ENCODE peak calls at places on chromosomes 13 and 19, in four cellular contexts. W, I, A and V are unnamed samples. For H3K4me1, the result is how much of the 10 kb centered on the place peaks cover.

GRCh38 chr13:44912617-44913016 is 76.7 kb downstream of the NUFIP1 start:
- DNase-seq in W (no peak), I (no peak), A (no peak), V (no peak)

GRCh38 chr13:48476215-48476614 is 56.7 kb downstream of the RCBTB2 start:
- DNase-seq in W (no peak), I (no peak), A (no peak), V (no peak)

GRCh38 chr13:95723428-95723827 is 46.5 kb downstream of the DNAJC3 start:
- DNase-seq in W (no peak), I (no peak), A (no peak), V (no peak)

GRCh38 chr13:45882626-45883025 is 31.1 kb upstream of the SIAH3 start:
- DNase-seq in W (no peak), I (peak), A (no peak), V (no peak)

GRCh38 chr19:47227347-47228167 is 3.4 kb downstream of the BBC3 start:
- DNase-seq in W (peak), I (peak), A (peak), V (peak)

GRCh38 chr19:5397804-5398692 is 57.2 kb upstream of the ZNRF4 start:
- DNase-seq in W (peak), I (peak), A (no peak), V (no peak)

GRCh38 chr13:102978168-102978567 is 88.0 kb downstream of the SLC10A2 start:
- DNase-seq in W (no peak), I (no peak), A (no peak), V (no peak)

GRCh38 chr19:53824134-53824611 is at the start of gene NLRP12:
- DNase-seq in W (no peak), I (no peak), A (no peak), V (peak)

GRCh38 chr13:97889803-97890202 is 63.7 kb upstream of the IPO5 start:
- DNase-seq in W (no peak), I (no peak), A (no peak), V (no peak)

GRCh38 chr19:30173593-30174356 is 198.4 kb upstream of the ZNF536 start:
- DNase-seq in W (no peak), I (no peak), A (no peak), V (no peak)

GRCh38 chr19:12940897-12941296 is 2.5 kb downstream of the CALR start:
- DNase-seq in W (no peak), I (no peak), A (no peak), V (no peak)
- TF ChIP-seq POLR2A in W (no peak), I (peak), A (no peak), V (no peak)

GRCh38 chr13:65468628-65469027 is 1761.5 kb downstream of the PCDH9 start:
- DNase-seq in W (no peak), I (no peak), A (no peak), V (no peak)

GRCh38 chr13:65473199-65473598 is 1756.9 kb downstream of the PCDH9 start:
- DNase-seq in W (no peak), I (no peak), A (no peak), V (no peak)

GRCh38 chr13:65470781-65471180 is 1759.4 kb downstream of the PCDH9 start:
- DNase-seq in W (no peak), I (no peak), A (no peak), V (no peak)

GRCh38 chr13:65472336-65472735 is 1757.8 kb downstream of the PCDH9 start:
- DNase-seq in W (no peak), I (no peak), A (no peak), V (no peak)
- TF ChIP-seq POLR2AphosphoS5 in W (no peak), I (no peak), A (no peak), V (no peak)

DNA sequence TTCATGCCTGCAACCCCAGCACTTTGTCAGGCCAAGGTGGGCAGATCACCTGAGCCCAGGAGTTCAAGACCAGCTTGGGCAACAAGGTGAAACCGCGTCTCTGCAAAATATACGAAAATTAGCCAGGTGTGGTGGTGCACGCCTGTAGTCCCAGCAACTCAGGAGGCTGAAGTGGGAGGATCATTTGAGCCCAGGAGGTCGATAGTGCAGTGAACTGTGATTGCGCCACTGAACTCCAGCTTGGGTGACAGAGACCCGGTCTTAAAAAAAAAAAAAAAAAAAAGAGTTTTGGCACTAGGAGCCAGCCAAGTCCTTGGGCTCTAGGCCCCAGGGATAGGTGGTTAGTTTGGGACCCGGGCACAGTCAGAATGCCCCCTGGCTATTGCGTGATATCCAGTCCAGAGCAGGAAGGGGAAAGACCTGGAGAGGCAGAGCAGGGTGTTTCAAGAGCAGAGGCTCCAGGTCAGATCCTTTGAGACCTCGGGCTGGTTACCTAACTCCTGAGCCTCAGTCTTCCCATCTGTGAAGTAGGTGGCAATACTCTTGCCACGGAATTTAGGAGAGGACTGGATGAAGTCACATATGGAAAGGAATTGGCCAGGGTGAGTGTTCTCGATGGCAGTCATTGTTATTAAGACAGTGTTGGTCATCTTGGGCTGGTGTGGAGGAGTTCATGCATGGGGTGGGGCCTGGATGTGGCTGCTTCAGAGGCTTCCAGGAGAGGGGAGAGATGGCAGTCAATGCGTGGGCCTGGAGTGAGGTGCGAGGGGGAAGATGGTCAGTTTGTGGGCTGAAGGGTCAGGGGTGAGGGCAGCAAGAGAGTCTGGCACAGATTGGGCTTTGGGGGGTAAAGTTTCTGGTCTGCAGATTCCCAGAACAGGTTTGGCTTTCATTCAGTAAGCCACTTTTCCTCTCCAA is 2.8 kb downstream of the PPP1R37 start:
- DNase-seq in W (no peak), I (no peak), A (no peak), V (no peak)
- H3K4me1 ChIP-seq in W (under half), I (under half), A (under half), V (half or more)

GRCh38 chr13:41544824-41545707 is 87.7 kb downstream of the RGCC start:
- DNase-seq in W (no peak), I (no peak), A (no peak), V (no peak)
- TF ChIP-seq POLR2A in W (no peak), I (no peak), A (no peak), V (no peak)

GRCh38 chr19:33285441-33285927 is 16.9 kb downstream of the CEBPA start:
- DNase-seq in W (no peak), I (no peak), A (no peak), V (no peak)

GRCh38 chr19:33284756-33285155 is 17.6 kb downstream of the CEBPA start:
- DNase-seq in W (no peak), I (no peak), A (no peak), V (no peak)

GRCh38 chr19:33288666-33289065 is 13.7 kb downstream of the CEBPA start:
- DNase-seq in W (no peak), I (no peak), A (no peak), V (no peak)

GRCh38 chr19:33287438-33287837 is 14.9 kb downstream of the CEBPA start:
- DNase-seq in W (no peak), I (no peak), A (no peak), V (no peak)

GRCh38 chr19:33286899-33287298 is 15.4 kb downstream of the CEBPA start:
- DNase-seq in W (no peak), I (no peak), A (no peak), V (no peak)
- TF ChIP-seq POLR2AphosphoS5 in W (no peak), I (no peak), A (no peak), V (no peak)

GRCh38 chr13:99382428-99383133 is 75.4 kb upstream of the GPR183 start:
- DNase-seq in W (no peak), I (no peak), A (no peak), V (no peak)

GRCh38 chr13:99380921-99381645 is 73.9 kb upstream of the GPR183 start:
- DNase-seq in W (no peak), I (no peak), A (no peak), V (no peak)

GRCh38 chr13:99378985-99379734 is 72.0 kb upstream of the GPR183 start:
- DNase-seq in W (no peak), I (peak), A (no peak), V (no peak)

GRCh38 chr13:99379856-99380255 is 72.7 kb upstream of the GPR183 start:
- DNase-seq in W (no peak), I (no peak), A (no peak), V (no peak)

DNA sequence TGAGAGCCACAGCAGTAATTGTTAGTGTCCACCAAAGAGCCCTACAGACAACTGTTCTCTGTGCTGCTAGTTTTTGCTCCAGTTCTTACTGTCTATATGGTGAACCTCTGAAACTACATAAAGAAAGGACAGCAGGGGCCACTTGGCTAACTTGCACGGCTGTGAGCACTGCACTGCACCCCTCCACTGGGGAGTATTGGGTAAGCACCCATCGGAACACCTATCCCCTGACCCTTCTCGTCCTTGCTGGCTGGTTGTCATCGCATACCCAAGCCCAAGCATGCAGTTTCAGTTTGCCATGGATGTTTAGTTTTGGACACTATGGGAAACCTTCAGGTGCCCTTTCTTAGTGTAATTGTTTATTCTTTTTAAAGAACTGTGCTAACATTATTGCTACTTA is 73.2 kb upstream of the GPR183 start:
- DNase-seq in W (no peak), I (no peak), A (no peak), V (no peak)
- H3K4me1 ChIP-seq in W (under half), I (under half), A (under half), V (under half)

GRCh38 chr19:8252922-8253589 is 43.9 kb downstream of the CERS4 start:
- DNase-seq in W (peak), I (peak), A (peak), V (peak)
- TF ChIP-seq POLR2A in W (no peak), I (no peak), A (no peak), V (no peak)

GRCh38 chr13:112782433-112783010 is 92.7 kb downstream of the ATP11A start:
- DNase-seq in W (no peak), I (no peak), A (no peak), V (no peak)
- TF ChIP-seq POLR2AphosphoS5 in W (no peak), I (no peak), A (no peak), V (no peak)

GRCh38 chr19:13790354-13790753 is 4.9 kb upstream of the ZSWIM4 start:
- DNase-seq in W (no peak), I (no peak), A (no peak), V (no peak)
- H3K4me1 ChIP-seq in W (under half), I (under half), A (under half), V (under half)

GRCh38 chr19:35776102-35776788 is 881 bp downstream of the ARHGAP33 start:
- DNase-seq in W (no peak), I (no peak), A (no peak), V (no peak)

GRCh38 chr19:35777411-35777841 is 2.1 kb downstream of the ARHGAP33 start:
- DNase-seq in W (no peak), I (no peak), A (no peak), V (no peak)

GRCh38 chr19:35775046-35775297 is 392 bp upstream of the ARHGAP33 start:
- DNase-seq in W (no peak), I (no peak), A (no peak), V (no peak)

GRCh38 chr19:35774274-35775045 is 904 bp upstream of the ARHGAP33 start:
- DNase-seq in W (no peak), I (no peak), A (no peak), V (no peak)

DNA sequence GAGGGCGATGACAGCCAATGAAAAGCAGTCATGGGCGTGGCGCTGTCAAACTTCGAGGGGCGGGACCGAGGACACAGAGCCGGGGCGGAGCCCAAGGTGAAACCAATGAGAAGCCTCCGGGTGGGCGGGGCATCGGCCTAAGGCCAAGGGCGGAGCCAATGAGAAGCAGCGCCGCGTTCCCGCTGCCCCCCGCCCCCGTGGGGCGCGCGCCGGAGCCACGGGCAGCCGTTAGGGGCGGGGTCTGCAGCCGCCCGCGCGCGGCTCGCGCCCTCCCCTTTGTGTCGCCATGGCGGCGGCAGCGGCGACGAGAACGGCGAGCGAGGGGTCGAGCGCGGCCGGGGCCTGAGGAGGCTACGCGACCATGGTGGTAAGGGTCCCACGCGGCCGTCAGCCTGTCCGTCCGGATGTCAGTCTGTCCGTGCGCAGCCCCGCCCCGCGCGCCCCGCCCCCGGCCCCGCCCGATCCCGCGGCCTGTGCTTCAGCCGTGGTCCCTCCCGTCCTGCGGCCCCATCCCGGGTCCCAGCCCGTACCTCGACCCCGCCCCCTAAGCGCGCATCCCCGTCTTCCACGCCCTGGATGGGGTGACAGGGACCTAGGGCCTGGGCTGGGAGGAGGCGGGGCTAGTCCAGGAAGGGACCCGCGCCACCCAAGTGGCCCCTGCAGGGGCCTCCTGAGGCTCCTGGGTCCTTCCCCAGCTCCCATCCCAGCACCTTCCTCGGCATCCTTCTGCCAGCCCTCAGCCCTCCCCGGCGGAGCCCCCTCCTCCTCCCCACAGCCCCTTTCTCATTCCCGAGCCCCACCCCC is at the start of gene ARHGAP33:
- DNase-seq in W (peak), I (peak), A (peak), V (peak)
- TF ChIP-seq POLR2A in W (no peak), I (no peak), A (no peak), V (no peak)